ENCODE peak calls at places on chromosomes 2 and 18, in four cellular contexts. One of them, this sample, is unnamed.
A peak's percentile ranks its signal among the peaks of the same experiment; 100 is the strongest.

GRCh38 chr2:59449264-59449663 is 1104.2 kb downstream of the BCL11A start:
- DNase-seq in K562: no peak
- DNase-seq in aorta: no peak
- DNase-seq in NCI-H748 treated with DMSO at 0.1 percent for 48 hours: no peak
- DNase-seq in this sample: no peak

GRCh38 chr2:237964578-237965404 is 2.0 kb upstream of the UBE2F start:
- DNase-seq in K562: peak; percentile 91
- DNase-seq in aorta: peak; percentile 52
- DNase-seq in NCI-H748 treated with DMSO at 0.1 percent for 48 hours: no peak
- DNase-seq in this sample: no peak

GRCh38 chr2:151053661-151053990 is 208.0 kb downstream of the RBM43 start:
- DNase-seq in K562: no peak
- DNase-seq in aorta: no peak
- DNase-seq in NCI-H748 treated with DMSO at 0.1 percent for 48 hours: no peak
- DNase-seq in this sample: no peak

GRCh38 chr2:205188516-205189138 is 493.7 kb upstream of the NRP2 start:
- DNase-seq in K562: no peak
- DNase-seq in aorta: peak; percentile 50
- DNase-seq in NCI-H748 treated with DMSO at 0.1 percent for 48 hours: peak; percentile 24
- DNase-seq in this sample: no peak

GRCh38 chr2:185188656-185189055 is 549.9 kb upstream of the FSIP2 start:
- DNase-seq in K562: no peak
- DNase-seq in aorta: no peak
- DNase-seq in NCI-H748 treated with DMSO at 0.1 percent for 48 hours: no peak
- DNase-seq in this sample: no peak

GRCh38 chr2:100752628-100753333 is 67.2 kb upstream of the NPAS2 start:
- DNase-seq in K562: no peak
- DNase-seq in aorta: no peak
- DNase-seq in NCI-H748 treated with DMSO at 0.1 percent for 48 hours: no peak
- DNase-seq in this sample: no peak

GRCh38 chr2:227183657-227184367 is 19.4 kb downstream of the COL4A3 start:
- DNase-seq in K562: no peak
- DNase-seq in aorta: no peak
- DNase-seq in NCI-H748 treated with DMSO at 0.1 percent for 48 hours: no peak
- DNase-seq in this sample: peak; percentile 71

GRCh38 chr18:44474067-44474411 is 206.6 kb upstream of the SETBP1 start:
- DNase-seq in K562: no peak
- DNase-seq in aorta: no peak
- DNase-seq in NCI-H748 treated with DMSO at 0.1 percent for 48 hours: no peak
- DNase-seq in this sample: no peak

GRCh38 chr2:157932480-157933205 is 56.5 kb upstream of the ACVR1 start:
- DNase-seq in K562: no peak
- DNase-seq in aorta: no peak
- DNase-seq in NCI-H748 treated with DMSO at 0.1 percent for 48 hours: peak; percentile 92
- DNase-seq in this sample: no peak

GRCh38 chr2:46461716-46462171 is 17.6 kb upstream of the TMEM247 start:
- DNase-seq in K562: no peak
- DNase-seq in aorta: no peak
- DNase-seq in NCI-H748 treated with DMSO at 0.1 percent for 48 hours: no peak
- DNase-seq in this sample: no peak

This sample was measured in left lung.